ENCODE peak calls at places on chromosome 18, in four cellular contexts. I, Y, K and O are unnamed samples.

GRCh38 chr18:2656237-2657042 is 914 bp downstream of the SMCHD1 start:
- DNase-seq in I (peak), Y (no peak), K (peak), O (no peak)

GRCh38 chr18:35116784-35117318 is 75.6 kb downstream of the MAPRE2 start:
- DNase-seq in K (no peak), Y (no peak), I (no peak), O (no peak)

GRCh38 chr18:43271593-43272432 is 5.5 kb downstream of the SYT4 start:
- DNase-seq in Y (no peak), K (peak), I (peak), O (peak)

GRCh38 chr18:74896390-74896991 is 298.8 kb downstream of the ZNF407 start:
- DNase-seq in Y (no peak), K (no peak), I (peak), O (no peak)

GRCh38 chr18:76264073-76264472 is 231.0 kb downstream of the ZNF516 start:
- DNase-seq in K (no peak), Y (no peak), I (no peak), O (no peak)

GRCh38 chr18:29749699-29750098 is 1292.8 kb downstream of the DSC3 start:
- DNase-seq in K (peak), Y (no peak), I (peak), O (no peak)

GRCh38 chr18:26487437-26487836 is 60.9 kb downstream of the KCTD1 start:
- DNase-seq in Y (no peak), K (no peak), I (no peak), O (no peak)

GRCh38 chr18:3008546-3008945 is 4.4 kb downstream of the LPIN2 start:
- DNase-seq in Y (no peak), K (peak), I (peak), O (no peak)

GRCh38 chr18:54150226-54150625 is 74.2 kb downstream of the MBD2 start:
- DNase-seq in I (no peak), K (no peak), Y (no peak), O (no peak)

GRCh38 chr18:23538870-23539269 is 35.6 kb downstream of the RMC1 start:
- DNase-seq in Y (no peak), K (peak), I (peak), O (no peak)

GRCh38 chr18:69677595-69677994 is 270.1 kb downstream of the CD226 start:
- DNase-seq in I (no peak), Y (no peak), K (no peak), O (no peak)

DNA sequence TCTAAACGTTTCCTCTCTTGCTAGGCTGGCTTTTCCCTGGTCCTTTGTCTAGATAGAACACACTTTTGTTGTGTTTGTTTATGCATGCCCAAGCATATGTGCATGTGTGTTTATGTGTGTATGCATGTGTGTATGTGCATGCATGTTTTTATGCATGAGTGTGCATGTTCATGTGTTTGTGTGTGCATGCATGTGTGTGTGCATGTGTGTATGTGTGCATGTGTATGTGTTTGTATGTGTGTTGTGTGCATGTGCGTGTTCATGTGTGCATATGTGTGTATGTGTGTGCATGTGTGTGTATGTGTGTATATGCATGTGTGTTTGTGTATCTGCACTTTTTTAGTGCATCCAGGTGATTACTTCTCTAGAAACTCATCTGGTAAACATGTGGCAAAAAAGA is 558.0 kb downstream of the GALR1 start:
- DNase-seq in I (no peak), K (no peak), Y (no peak), O (no peak)
- H3K23ac ChIP-seq in I (no peak), K (no peak), Y (no peak), O (no peak)

DNA sequence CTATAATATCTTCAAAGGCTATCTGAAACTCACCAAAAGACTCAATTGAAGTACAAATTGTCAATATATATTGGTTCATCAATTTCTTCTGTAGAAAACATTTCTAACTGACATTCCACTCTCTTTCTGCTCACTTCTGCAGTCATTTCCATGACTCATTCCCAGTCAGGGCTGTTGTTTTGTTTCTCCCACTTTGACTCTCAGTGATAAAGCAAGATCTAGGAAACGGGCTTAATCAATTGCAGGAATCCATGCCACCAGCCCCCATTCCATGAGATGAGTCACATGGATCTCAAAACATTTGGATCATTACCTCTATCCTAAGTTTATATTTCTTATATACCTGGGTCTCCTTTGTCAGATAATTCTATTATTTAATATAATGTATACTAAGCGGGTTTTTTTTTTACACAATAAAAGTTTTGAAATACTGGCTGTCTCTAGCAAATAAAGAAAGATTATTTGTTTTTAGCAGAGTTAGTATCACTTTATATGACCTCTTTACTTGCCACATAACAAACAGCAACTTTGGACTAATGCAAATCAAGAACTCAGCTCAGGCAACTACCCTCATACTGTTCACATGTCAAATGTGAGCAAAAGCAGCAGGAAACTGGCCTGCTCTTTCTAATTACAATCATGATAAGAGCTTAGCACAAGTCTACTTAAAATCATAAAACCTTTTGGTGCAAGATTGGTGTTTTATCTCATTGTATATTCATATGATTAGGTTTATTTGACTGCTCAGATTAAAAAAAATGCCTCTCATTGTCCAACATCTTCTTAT is 251.1 kb upstream of the PIK3C3 start:
- DNase-seq in K (peak), Y (no peak), I (peak), O (no peak)
- H2AFZ ChIP-seq in K (no peak), Y (no peak), I (no peak), O (no peak)

DNA sequence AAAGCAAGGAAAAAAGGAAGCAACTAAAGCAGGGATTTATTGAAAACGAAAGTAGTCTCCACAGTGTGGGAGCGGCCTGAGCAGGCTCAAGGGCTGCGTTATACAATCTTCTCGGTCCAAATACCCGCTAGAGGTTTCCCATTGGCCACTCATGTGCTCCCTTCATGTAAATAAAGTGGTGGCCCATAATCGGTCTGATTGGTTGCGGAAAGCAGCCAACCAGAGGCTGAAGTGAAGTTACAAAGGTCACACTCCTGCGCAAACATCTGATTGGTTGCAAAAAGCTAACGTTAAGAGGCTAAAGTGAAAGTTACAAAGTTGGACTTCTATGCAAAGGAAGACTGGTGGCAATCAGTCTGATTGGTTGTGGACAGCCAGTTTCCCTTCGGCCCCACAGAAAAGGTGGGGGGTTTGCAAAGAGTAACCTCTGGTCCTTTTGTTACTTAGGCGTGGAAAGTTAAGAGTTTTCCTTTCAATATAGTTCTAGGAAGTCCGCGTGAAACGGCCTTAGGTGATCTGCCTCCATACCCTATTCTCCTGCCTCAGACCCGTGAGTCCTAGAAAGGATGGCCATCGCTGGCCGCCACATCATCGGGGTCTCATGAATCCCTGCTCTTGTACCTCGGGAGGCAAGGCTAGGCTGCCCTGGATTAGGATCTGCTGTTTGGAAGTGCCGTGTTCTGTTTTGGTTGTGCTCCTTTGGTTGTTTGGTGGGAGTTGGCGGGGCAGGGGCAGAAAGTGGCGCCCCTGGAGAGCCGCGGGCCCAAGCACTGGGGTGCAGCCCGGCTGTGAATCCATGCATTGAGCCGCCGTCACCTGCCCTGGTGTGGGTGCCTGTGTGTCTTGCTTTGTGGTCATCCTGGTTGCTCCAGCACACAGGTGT is 80.4 kb upstream of the LDLRAD4 start:
- DNase-seq in Y (no peak), I (peak), K (no peak), O (no peak)
- H3K4me3 ChIP-seq in Y (no peak), I (no peak), K (peak), O (no peak)

GRCh38 chr18:58802959-58803358 is 61.7 kb upstream of the ZNF532 start:
- DNase-seq in Y (no peak), K (no peak), I (no peak), O (no peak)
- H3K23ac ChIP-seq in Y (no peak), K (no peak), I (no peak), O (no peak)